ENCODE peak calls at places on chromosomes 11 and 22, in four cellular contexts. L, W, N and C are unnamed samples.
A peak's percentile ranks its signal among the peaks of the same experiment; 100 is the strongest.

GRCh38 chr11:955154-956049 is 29.7 kb downstream of the AP2A2 start:
- DNase-seq in N (no peak), L (peak; percentile 24), W (no peak), C (no peak)

GRCh38 chr11:79493555-79494171 is 52.8 kb upstream of the TENM4 start:
- DNase-seq in W (peak; percentile 64), L (peak; percentile 78), N (peak; percentile 81), C (peak; percentile 74)

GRCh38 chr11:116294630-116295029 is 478.2 kb downstream of the BUD13 start:
- DNase-seq in W (no peak), N (no peak), L (no peak), C (no peak)

GRCh38 chr11:96149743-96150555 is 193.0 kb downstream of the MAML2 start:
- DNase-seq in W (no peak), N (no peak), L (no peak), C (no peak)

GRCh38 chr11:130456276-130456675 is 7.8 kb downstream of the ADAMTS15 start:
- DNase-seq in W (no peak), L (no peak), N (no peak), C (no peak)

GRCh38 chr11:76659672-76660532 is 10.6 kb downstream of the LRRC32 start:
- DNase-seq in L (no peak), N (peak; percentile 73), W (no peak), C (peak; percentile 34)

GRCh38 chr22:37077802-37078448 is 26.4 kb downstream of the KCTD17 start:
- DNase-seq in L (peak; percentile 60), N (peak; percentile 93), W (peak; percentile 67), C (peak; percentile 76)

GRCh38 chr11:112506852-112507251 is 246.2 kb upstream of the PLET1 start:
- DNase-seq in N (no peak), W (no peak), L (no peak), C (no peak)

GRCh38 chr22:47390026-47390970 is 627.8 kb downstream of the TBC1D22A start:
- DNase-seq in W (no peak), N (peak; percentile 56), L (no peak), C (no peak)

GRCh38 chr11:47083913-47084312 is 92.8 kb downstream of the ARFGAP2 start:
- DNase-seq in N (no peak), W (peak; percentile 53), L (no peak), C (no peak)

GRCh38 chr11:34501500-34501899 is 12.1 kb downstream of the ELF5 start:
- DNase-seq in N (no peak), W (peak; percentile 64), L (peak; percentile 82), C (peak; percentile 64)

GRCh38 chr11:128608732-128609131 is 21.4 kb upstream of the ETS1 start:
- DNase-seq in N (no peak), L (no peak), W (no peak), C (no peak)

GRCh38 chr22:39839917-39840510 is 53.5 kb downstream of the ENTHD1 start:
- DNase-seq in N (no peak), W (peak; percentile 5), L (no peak), C (no peak)

GRCh38 chr11:77381749-77382693 is 80.5 kb upstream of the GDPD4 start:
- DNase-seq in W (peak; percentile 23), N (no peak), L (no peak), C (no peak)

GRCh38 chr22:35375031-35375430 is 5.9 kb upstream of the HMOX1 start:
- DNase-seq in L (no peak), N (no peak), W (peak; percentile 69), C (no peak)

GRCh38 chr11:970319-970871 is 44.7 kb downstream of the AP2A2 start:
- DNase-seq in W (no peak), N (peak; percentile 87), L (no peak), C (no peak)

GRCh38 chr11:12900496-12900895 is 108.6 kb upstream of the RASSF10 start:
- DNase-seq in L (no peak), N (no peak), W (no peak), C (no peak)

GRCh38 chr22:38923463-38924196 is 33.8 kb upstream of the APOBEC3A start:
- DNase-seq in N (no peak), L (peak; percentile 81), W (no peak), C (peak; percentile 64)

GRCh38 chr11:88886796-88887195 is 179.0 kb downstream of the GRM5 start:
- DNase-seq in W (peak; percentile 66), L (no peak), N (no peak), C (no peak)

GRCh38 chr11:125062931-125063428 is at the start of gene SLC37A2:
- DNase-seq in L (peak; percentile 68), N (peak; percentile 93), W (peak; percentile 87), C (peak; percentile 84)

GRCh38 chr11:39236916-39237315 is 2222.5 kb downstream of the LRRC4C start:
- DNase-seq in N (no peak), W (no peak), L (no peak), C (no peak)

GRCh38 chr11:27910186-27910941 is 197.6 kb downstream of the KIF18A start:
- DNase-seq in L (no peak), N (no peak), W (no peak), C (no peak)

GRCh38 chr22:29146771-29147170 is 58.9 kb upstream of the EMID1 start:
- DNase-seq in L (no peak), W (no peak), N (peak; percentile 38), C (no peak)

GRCh38 chr11:47981667-47982404 is 1.5 kb downstream of the PTPRJ start:
- DNase-seq in L (no peak), N (peak; percentile 88), W (peak; percentile 54), C (peak; percentile 68)

GRCh38 chr22:49044091-49044490 is 783.6 kb downstream of the BRD1 start:
- DNase-seq in W (no peak), L (no peak), N (no peak), C (no peak)

GRCh38 chr22:20399866-20400605 is 6.1 kb downstream of the ZNF74 start:
- DNase-seq in W (no peak), L (peak; percentile 67), N (no peak), C (no peak)

GRCh38 chr11:15074206-15075161 is 1.1 kb downstream of the CALCB start:
- DNase-seq in L (peak; percentile 90), W (peak; percentile 65), N (peak; percentile 93), C (peak; percentile 86)

GRCh38 chr11:75204685-75205667 is 35.6 kb upstream of the TPBGL start:
- DNase-seq in W (peak; percentile 83), L (peak; percentile 91), N (peak; percentile 92), C (peak; percentile 90)

GRCh38 chr22:20641198-20641892 is 132.6 kb upstream of the SERPIND1 start:
- DNase-seq in L (no peak), W (no peak), N (no peak), C (no peak)

GRCh38 chr11:72637926-72638325 is 36.3 kb downstream of the PDE2A start:
- DNase-seq in N (no peak), W (no peak), L (no peak), C (no peak)

GRCh38 chr22:42321908-42322561 is 51.6 kb upstream of the TCF20 start:
- DNase-seq in L (no peak), N (no peak), W (no peak), C (no peak)

GRCh38 chr22:19874307-19875060 is 19.8 kb upstream of the GNB1L start:
- DNase-seq in L (peak; percentile 96), N (peak; percentile 75), W (no peak), C (peak; percentile 90)

GRCh38 chr11:47467372-47467771 is 18.4 kb upstream of the RAPSN start:
- DNase-seq in N (peak; percentile 70), L (peak; percentile 34), W (no peak), C (no peak)

GRCh38 chr22:47674600-47674999 is 912.1 kb downstream of the TBC1D22A start:
- DNase-seq in N (no peak), L (no peak), W (no peak), C (no peak)

GRCh38 chr22:39953101-39953500 is 7.1 kb upstream of the TMA7B start:
- DNase-seq in N (no peak), W (no peak), L (no peak), C (no peak)

GRCh38 chr11:35610636-35611035 is 7.6 kb upstream of the FJX1 start:
- DNase-seq in W (no peak), L (no peak), N (no peak), C (no peak)

DNA sequence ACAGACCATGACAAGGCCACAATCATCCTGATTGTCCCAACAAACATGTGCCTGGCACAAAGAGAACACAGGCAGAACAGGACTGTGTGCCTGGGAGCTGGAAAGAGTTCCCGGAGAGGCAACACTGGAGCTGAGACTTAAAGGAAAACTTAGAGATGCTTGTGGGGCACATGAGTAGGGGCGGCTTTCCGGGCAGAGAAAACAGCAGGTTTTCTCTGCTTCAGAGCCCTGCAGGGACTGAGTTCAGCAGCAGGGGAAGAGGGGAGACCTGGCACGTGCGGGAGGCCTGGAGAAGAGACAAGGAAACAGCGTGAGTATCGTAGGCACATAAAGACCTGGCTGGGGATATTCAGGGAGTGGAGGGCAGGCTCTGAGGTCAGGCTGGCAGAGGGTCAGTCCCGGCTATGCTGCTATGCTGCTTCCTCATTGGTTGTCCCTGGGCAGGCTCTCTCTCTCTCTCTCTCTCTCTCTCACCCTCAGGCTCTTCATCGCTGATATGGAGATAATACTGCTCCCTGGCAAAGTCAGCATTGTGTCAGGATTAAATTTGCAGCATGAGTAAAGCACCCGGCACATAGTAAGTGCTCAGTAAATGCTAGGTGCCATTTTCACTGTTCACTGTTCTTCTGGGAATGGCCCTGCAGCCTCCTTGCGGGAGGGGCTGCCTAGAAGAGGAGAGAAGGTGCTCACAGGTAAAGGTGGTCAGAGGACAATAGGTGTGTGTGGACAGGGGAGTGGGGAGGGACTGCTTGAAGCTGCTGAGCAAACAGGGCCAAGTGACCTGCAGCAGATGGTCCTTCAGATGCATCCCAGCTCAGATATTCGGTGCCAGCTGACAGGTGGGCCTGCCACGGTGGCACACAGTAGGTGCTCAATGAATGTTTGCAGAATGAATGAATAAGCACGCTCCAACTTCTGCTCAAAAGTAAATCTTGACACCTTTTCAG is 2.0 kb downstream of the KIAA0930 start:
- DNase-seq in W (no peak), L (no peak), N (peak; percentile 64), C (no peak)
- H3K4me3 ChIP-seq in W (peak overlapping the region; percentile 70), L (no peak overlapping the region), N (peak overlapping the region; percentile 69), C (no peak overlapping the region)

GRCh38 chr22:30695871-30696655 is 1.4 kb downstream of the OSBP2 start:
- DNase-seq in W (no peak), N (peak; percentile 8), L (peak; percentile 19), C (no peak)
- H3K4me3 ChIP-seq in W (no peak overlapping the region), N (no peak overlapping the region), L (no peak overlapping the region), C (peak overlapping the region; percentile 67)

GRCh38 chr11:67239795-67240574 is 26.3 kb upstream of the GRK2 start:
- DNase-seq in N (peak; percentile 98), L (peak; percentile 99), W (peak; percentile 100), C (peak; percentile 98)
- H3K4me3 ChIP-seq in N (peak overlapping the region; percentile 79), L (peak overlapping the region; percentile 86), W (peak overlapping the region; percentile 100), C (peak overlapping the region; percentile 73)

GRCh38 chr11:61173456-61173855 is 12.2 kb upstream of the VPS37C start:
- DNase-seq in L (no peak), N (no peak), W (peak; percentile 56), C (no peak)

GRCh38 chr11:61170566-61170965 is 9.3 kb upstream of the VPS37C start:
- DNase-seq in N (no peak), L (no peak), W (no peak), C (no peak)

GRCh38 chr11:61171907-61172306 is 10.7 kb upstream of the VPS37C start:
- DNase-seq in W (no peak), N (no peak), L (no peak), C (no peak)

GRCh38 chr11:61172888-61173287 is 11.7 kb upstream of the VPS37C start:
- DNase-seq in N (no peak), L (no peak), W (no peak), C (no peak)

DNA sequence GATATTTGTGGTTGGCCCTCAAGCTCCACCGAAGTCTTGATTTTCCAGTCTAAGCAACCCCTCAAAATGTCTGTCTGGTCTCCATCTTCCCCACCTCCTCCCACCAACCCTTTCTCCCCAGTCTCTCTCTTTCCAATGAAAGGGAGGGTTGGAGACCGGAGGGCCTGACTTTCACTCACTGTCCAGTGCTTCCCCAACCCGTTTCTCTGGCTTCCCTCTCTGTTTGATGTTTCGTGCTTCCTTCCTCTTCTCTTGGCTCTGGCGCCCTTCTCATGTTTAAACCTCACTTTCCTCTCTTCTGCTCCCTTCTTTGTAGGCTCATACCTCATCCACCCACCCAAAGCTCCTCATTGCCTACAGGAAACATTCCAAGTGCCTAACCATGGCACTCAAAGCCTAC is 11.1 kb upstream of the VPS37C start:
- DNase-seq in W (no peak), N (no peak), L (no peak), C (no peak)
- H3K4me3 ChIP-seq in W (no peak overlapping the region), N (no peak overlapping the region), L (no peak overlapping the region), C (no peak overlapping the region)